ENCODE peak calls at places on chromosomes 12 and 14, in eight cellular contexts. O is psoas muscle; C is occipital lobe; K is glutamatergic neuron; S is activated CD4-positive, CD25-positive, alpha-beta regulatory T cell; V is stomach; J is stimulated activated CD4-positive, alpha-beta T cell treated with anti-CD3 and anti-CD28 coated beads, Interleukin-4, amount 100 ng/mL, for 24 hours; D is mammary epithelial cell. I is an unnamed sample.

GRCh38 chr12:129337413-129337812 is 484.1 kb downstream of the GLT1D1 start:
- DNase-seq in O (no peak), C (no peak), K (no peak), S (no peak), V (no peak), J (no peak), D (no peak), I (no peak)

GRCh38 chr14:94119071-94119470 is 8.5 kb downstream of the IFI27 start:
- DNase-seq in O (no peak), C (no peak), K (no peak), S (no peak), V (peak), J (no peak), D (no peak), I (no peak)

GRCh38 chr12:113261847-113262470 is 40.7 kb downstream of the TPCN1 start:
- DNase-seq in O (peak), C (no peak), K (no peak), S (no peak), V (no peak), J (peak), D (no peak), I (no peak)

GRCh38 chr14:68938515-68939423 is 40.3 kb downstream of the ACTN1 start:
- DNase-seq in O (no peak), C (no peak), K (no peak), S (no peak), V (peak), J (no peak), D (no peak), I (peak)

GRCh38 chr12:120215766-120216735 is 15.1 kb upstream of the RPLP0 start:
- DNase-seq in O (peak), C (no peak), K (no peak), S (no peak), V (no peak), J (no peak), D (no peak), I (no peak)

GRCh38 chr14:34013714-34014055 is 62.8 kb upstream of the EGLN3 start:
- DNase-seq in O (no peak), C (no peak), K (no peak), S (no peak), V (no peak), J (no peak), D (no peak), I (no peak)

GRCh38 chr14:81655423-81656314 is 122.0 kb upstream of the SEL1L start:
- DNase-seq in O (no peak), C (no peak), K (no peak), S (no peak), V (no peak), J (no peak), D (no peak), I (peak)

GRCh38 chr14:56592746-56593544 is 13.3 kb downstream of the TMEM260 start:
- DNase-seq in O (no peak), C (no peak), K (no peak), S (no peak), V (no peak), J (no peak), D (no peak), I (no peak)

GRCh38 chr12:122062832-122063690 is 15.5 kb upstream of the MLXIP start:
- DNase-seq in O (no peak), C (no peak), K (no peak), S (no peak), V (peak), J (no peak), D (peak), I (peak)

I was measured in BE2C.